ENCODE peak calls at places on chromosomes 2 and 18, in eight cellular contexts. G, W, F, Z, K, V, O and M are unnamed samples.
A peak's percentile ranks its signal among the peaks of the same experiment; 100 is the strongest.

GRCh38 chr2:101327863-101328394 is 19.4 kb upstream of the RNF149 start:
- DNase-seq in G (no peak), W (peak; percentile 95), F (no peak), Z (no peak), K (peak; percentile 24), V (no peak), O (no peak), M (peak; percentile 98)

GRCh38 chr2:24881158-24881557 is 38.9 kb downstream of the ADCY3 start:
- DNase-seq in G (no peak), W (no peak), F (no peak), Z (no peak), K (no peak), V (no peak), O (no peak), M (no peak)

GRCh38 chr2:224442092-224442999 is 40.4 kb upstream of the FAM124B start:
- DNase-seq in G (no peak), W (no peak), F (peak; percentile 56), Z (no peak), K (no peak), V (no peak), O (peak; percentile 22), M (no peak)

GRCh38 chr2:187483537-187483936 is 35.5 kb upstream of the CALCRL start:
- DNase-seq in G (no peak), W (no peak), F (no peak), Z (no peak), K (no peak), V (no peak), O (no peak), M (no peak)

GRCh38 chr18:49166327-49166726 is 215.6 kb upstream of the SMAD7 start:
- DNase-seq in G (no peak), W (no peak), F (no peak), Z (no peak), K (no peak), V (no peak), O (no peak), M (no peak)

GRCh38 chr2:11534746-11535484 is 1.1 kb downstream of the GREB1 start:
- DNase-seq in G (no peak), W (no peak), F (no peak), Z (no peak), K (no peak), V (no peak), O (no peak), M (no peak)

GRCh38 chr2:181123798-181124217 is 143.4 kb downstream of the UBE2E3 start:
- DNase-seq in G (no peak), W (peak; percentile 14), F (no peak), Z (no peak), K (no peak), V (peak; percentile 30), O (no peak), M (no peak)

GRCh38 chr18:48609114-48609513 is 70.3 kb downstream of the CTIF start:
- DNase-seq in G (no peak), W (no peak), F (no peak), Z (no peak), K (no peak), V (no peak), O (no peak), M (no peak)

GRCh38 chr2:120395686-120396518 is 50.0 kb downstream of the INHBB start:
- DNase-seq in G (peak; percentile 4), W (no peak), F (peak; percentile 33), Z (no peak), K (peak; percentile 89), V (no peak), O (no peak), M (no peak)